ENCODE peak calls at places on chromosomes 5 and 9, in six cellular contexts. R is HCT116, Y is spleen, A is transverse colon, N is stomach, F is GM12878. E is an unnamed sample.
A peak's percentile ranks its signal among the peaks of the same experiment; 100 is the strongest.

GRCh38 chr9:78296208-78296892 is 575 bp upstream of the PSAT1 start:
- DNase-seq in R (no peak), Y (peak; percentile 82), A (peak; percentile 20), N (peak; percentile 75), F (no peak), E (peak; percentile 60)

GRCh38 chr5:115573133-115573532 is 28.6 kb upstream of the FEM1C start:
- DNase-seq in R (no peak), Y (no peak), A (no peak), N (no peak), F (no peak), E (no peak)

GRCh38 chr9:132903574-132904495 is 25.1 kb downstream of the SPACA9 start:
- DNase-seq in R (no peak), Y (no peak), A (no peak), N (no peak), F (no peak), E (no peak)

GRCh38 chr5:2196416-2196815 is 313.7 kb upstream of the IRX4 start:
- DNase-seq in R (no peak), Y (no peak), A (no peak), N (no peak), F (no peak), E (no peak)

GRCh38 chr5:74337252-74338100 is 303.1 kb downstream of the ENC1 start:
- DNase-seq in R (no peak), Y (no peak), A (no peak), N (no peak), F (no peak), E (no peak)

GRCh38 chr5:159504106-159504856 is 174.0 kb upstream of the IL12B start:
- DNase-seq in R (no peak), Y (no peak), A (no peak), N (no peak), F (no peak), E (no peak)

GRCh38 chr5:56128166-56128565 is 105.0 kb downstream of the ANKRD55 start:
- DNase-seq in R (no peak), Y (no peak), A (no peak), N (peak; percentile 27), F (no peak), E (no peak)

GRCh38 chr5:171759777-171760176 is 25.8 kb upstream of the SMIM23 start:
- DNase-seq in R (no peak), Y (no peak), A (no peak), N (no peak), F (no peak), E (no peak)

GRCh38 chr9:129413537-129414376 is 207.1 kb downstream of the C9orf50 start:
- DNase-seq in R (peak; percentile 81), Y (peak; percentile 100), A (peak; percentile 99), N (peak; percentile 100), F (peak; percentile 58), E (peak; percentile 99)
- TF ChIP-seq POLR2AphosphoS5 in R (peak; percentile 79), Y (peak; percentile 97), A (peak; percentile 91), N (peak; percentile 93), F (peak; percentile 60), E (peak; percentile 91)

GRCh38 chr5:122183098-122183794 is 53.9 kb downstream of the ZNF474 start:
- DNase-seq in R (no peak), Y (no peak), A (peak; percentile 90), N (peak; percentile 40), F (no peak), E (peak; percentile 92)

GRCh38 chr5:122184676-122185255 is 55.4 kb downstream of the ZNF474 start:
- DNase-seq in R (no peak), Y (no peak), A (no peak), N (no peak), F (no peak), E (no peak)

GRCh38 chr5:122180863-122181519 is 51.6 kb downstream of the ZNF474 start:
- DNase-seq in R (no peak), Y (no peak), A (no peak), N (no peak), F (no peak), E (no peak)

GRCh38 chr5:122183795-122184185 is 54.4 kb downstream of the ZNF474 start:
- DNase-seq in R (no peak), Y (no peak), A (no peak), N (no peak), F (no peak), E (no peak)

GRCh38 chr5:122182491-122182921 is 53.2 kb downstream of the ZNF474 start:
- DNase-seq in R (no peak), Y (no peak), A (peak; percentile 81), N (peak; percentile 27), F (no peak), E (peak; percentile 70)
- H3K4me3 ChIP-seq in R (no peak overlapping the region), Y (no peak overlapping the region), A (peak overlapping the region; percentile 21), N (no peak overlapping the region), F (no peak overlapping the region), E (no peak overlapping the region)

GRCh38 chr9:110582156-110582555 is 2.6 kb upstream of the SVEP1 start:
- DNase-seq in R (no peak), Y (no peak), A (no peak), N (no peak), F (no peak), E (no peak)

GRCh38 chr9:110579763-110580255 is 268 bp upstream of the SVEP1 start:
- DNase-seq in R (no peak), Y (no peak), A (no peak), N (no peak), F (no peak), E (no peak)

GRCh38 chr9:110578575-110578895 is 1.0 kb downstream of the SVEP1 start:
- DNase-seq in R (no peak), Y (no peak), A (no peak), N (no peak), F (no peak), E (no peak)

GRCh38 chr9:110580850-110581249 is 1.3 kb upstream of the SVEP1 start:
- DNase-seq in R (no peak), Y (no peak), A (no peak), N (no peak), F (no peak), E (no peak)

DNA sequence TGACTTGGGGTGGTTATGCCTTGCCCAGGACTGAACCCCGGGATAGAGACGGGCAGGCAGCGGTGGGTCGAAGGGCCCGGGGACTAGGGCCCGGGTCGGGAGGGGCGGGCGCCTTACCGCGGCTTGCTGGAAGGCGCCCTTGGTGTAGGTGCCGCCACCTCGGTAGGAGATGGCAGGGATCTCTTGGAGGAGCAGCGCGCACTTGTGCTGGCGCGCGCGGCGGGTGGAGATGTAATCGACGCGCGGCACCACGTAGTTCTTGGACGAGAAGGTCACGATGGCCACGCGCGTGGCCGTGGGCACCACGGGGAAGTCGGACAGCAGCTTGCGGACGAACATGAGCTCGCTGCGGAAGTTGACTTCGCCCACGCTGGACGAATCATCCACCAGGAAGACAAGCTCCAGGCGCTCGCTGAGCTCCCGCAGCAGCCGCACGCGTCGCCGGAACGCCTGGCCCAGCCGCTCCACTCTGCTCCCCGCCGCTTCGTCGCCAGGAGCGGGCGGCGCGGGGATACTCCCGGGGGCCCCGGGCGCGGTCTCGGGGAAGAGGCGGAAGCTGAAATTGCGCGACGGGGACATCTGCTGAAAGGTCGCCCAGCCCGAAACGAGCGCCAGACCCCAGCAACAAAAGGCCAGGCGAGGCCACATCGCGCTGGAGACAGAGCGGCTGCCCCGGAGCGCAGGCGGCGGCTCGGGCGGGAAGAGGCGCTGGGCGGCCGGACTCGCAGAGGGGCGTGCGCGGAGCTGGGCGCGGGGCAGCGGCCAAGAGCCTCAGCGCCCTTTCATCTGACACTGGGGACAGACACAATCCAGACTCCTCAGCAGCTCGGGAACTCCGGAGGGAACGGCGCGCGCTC is at the start of gene SVEP1:
- DNase-seq in R (no peak), Y (peak; percentile 77), A (no peak), N (no peak), F (no peak), E (no peak)
- TF ChIP-seq POLR2A in R (no peak), Y (no peak), A (no peak), N (no peak), F (no peak), E (no peak)

GRCh38 chr9:100070642-100071041 is 28.2 kb downstream of the ERP44 start:
- DNase-seq in R (no peak), Y (no peak), A (no peak), N (no peak), F (no peak), E (no peak)
- TF ChIP-seq POLR2AphosphoS5 in R (no peak), Y (no peak), A (no peak), N (no peak), F (no peak), E (no peak)

GRCh38 chr5:109905906-109906305 is 216.2 kb downstream of the MAN2A1 start:
- DNase-seq in R (no peak), Y (no peak), A (no peak), N (no peak), F (no peak), E (no peak)
- H3K4me3 ChIP-seq in R (no peak overlapping the region), Y (no peak overlapping the region), A (no peak overlapping the region), N (no peak overlapping the region), F (no peak overlapping the region), E (no peak overlapping the region)

GRCh38 chr9:113543286-113544000 is 79.9 kb downstream of the RGS3 start:
- DNase-seq in R (no peak), Y (peak; percentile 60), A (no peak), N (no peak), F (no peak), E (no peak)

GRCh38 chr9:113540466-113540865 is 76.9 kb downstream of the RGS3 start:
- DNase-seq in R (no peak), Y (peak; percentile 54), A (no peak), N (no peak), F (no peak), E (no peak)

GRCh38 chr9:113542741-113543140 is 79.2 kb downstream of the RGS3 start:
- DNase-seq in R (no peak), Y (peak; percentile 77), A (no peak), N (no peak), F (no peak), E (no peak)

GRCh38 chr9:113542016-113542415 is 78.5 kb downstream of the RGS3 start:
- DNase-seq in R (no peak), Y (peak; percentile 27), A (no peak), N (no peak), F (no peak), E (no peak)

DNA sequence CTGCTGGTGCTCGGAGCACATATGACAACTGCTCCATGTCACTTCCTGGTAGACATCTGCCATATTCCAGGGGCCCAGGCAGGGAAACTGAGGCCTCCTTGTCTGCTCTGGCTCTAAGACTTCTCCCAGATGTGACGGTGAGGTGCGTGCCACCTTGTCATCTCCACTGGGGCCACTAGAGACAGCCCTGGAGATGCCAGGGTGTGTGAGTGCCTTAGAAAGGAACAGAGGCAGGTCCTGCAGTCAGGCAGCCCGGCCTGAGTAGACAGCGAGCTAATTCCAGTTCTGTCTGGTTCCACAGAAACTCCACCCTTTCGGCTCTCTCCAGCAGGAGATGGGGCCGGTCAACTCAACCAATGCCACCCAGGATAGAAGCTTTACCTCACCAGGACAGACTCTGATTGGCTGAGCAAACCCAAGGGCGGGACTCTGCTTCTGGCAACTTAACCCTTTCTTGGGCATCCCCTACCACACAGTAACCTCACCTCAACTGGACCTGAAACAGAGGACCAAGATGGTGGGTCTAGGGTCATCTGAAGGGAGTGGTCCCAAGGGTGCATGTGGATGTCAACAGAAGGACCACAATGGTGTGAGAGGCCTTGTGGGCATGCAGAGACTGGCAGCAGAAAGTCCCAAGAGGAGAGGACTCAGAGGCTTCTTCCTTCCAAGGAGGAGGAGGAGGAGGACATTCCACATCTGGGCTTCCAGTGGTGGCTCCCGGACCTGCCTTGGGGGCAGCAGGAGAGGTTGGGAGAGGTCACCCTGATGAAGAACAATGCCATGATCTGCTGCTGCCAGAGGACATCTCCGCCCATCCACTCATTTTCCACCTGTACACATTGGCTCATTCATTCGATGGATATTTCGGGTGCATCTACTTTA is 77.7 kb downstream of the RGS3 start:
- DNase-seq in R (peak; percentile 54), Y (peak; percentile 64), A (peak; percentile 55), N (peak; percentile 69), F (no peak), E (no peak)
- TF ChIP-seq POLR2A in R (peak; percentile 36), Y (no peak), A (no peak), N (no peak), F (peak; percentile 24), E (no peak)

GRCh38 chr5:36150676-36151433 is 832 bp downstream of the LMBRD2 start:
- DNase-seq in R (peak; percentile 19), Y (peak; percentile 89), A (peak; percentile 36), N (peak; percentile 36), F (no peak), E (no peak)
- TF ChIP-seq POLR2AphosphoS5 in R (no peak), Y (no peak), A (no peak), N (no peak), F (peak; percentile 45), E (no peak)

E was measured in prostate gland.